ENCODE peak calls at places on chromosomes 5 and 9, in five cellular contexts. C is stomach, H is cardiac fibroblast, M is activated T-cell treated with anti-CD3 and anti-CD28 coated beads for 24 hours, X is NCI-H774. P is an unnamed sample.

GRCh38 chr9:16032799-16033198 is 480.0 kb downstream of the CCDC171 start:
- DNase-seq in C (no peak), H (peak; percentile 46), M (no peak), X (no peak), P (no peak)

GRCh38 chr5:90421136-90421535 is 11.6 kb upstream of the CETN3 start:
- DNase-seq in C (peak; percentile 29), H (peak; percentile 18), M (no peak), X (no peak), P (no peak)

GRCh38 chr5:181054871-181055494 is 14.9 kb downstream of the BTNL9 start:
- DNase-seq in C (no peak), H (no peak), M (no peak), X (no peak), P (no peak)

GRCh38 chr5:159227452-159227851 is 18.1 kb upstream of the RNF145 start:
- DNase-seq in C (no peak), H (no peak), M (no peak), X (no peak), P (no peak)

GRCh38 chr5:38228914-38229313 is 29.4 kb upstream of the EGFLAM start:
- DNase-seq in C (no peak), H (no peak), M (no peak), X (no peak), P (no peak)

GRCh38 chr9:87793292-87793691 is 67.4 kb downstream of the CTSL start:
- DNase-seq in C (no peak), H (peak; percentile 92), M (no peak), X (no peak), P (no peak)

GRCh38 chr5:50900952-50901510 is 234.6 kb downstream of the PARP8 start:
- DNase-seq in C (no peak), H (no peak), M (no peak), X (no peak), P (no peak)

GRCh38 chr9:14365667-14366066 is 51.7 kb upstream of the NFIB start:
- DNase-seq in C (no peak), H (no peak), M (no peak), X (no peak), P (no peak)

GRCh38 chr5:38258319-38259061 is at the start of gene EGFLAM:
- DNase-seq in C (no peak), H (peak; percentile 3), M (no peak), X (no peak), P (no peak)

GRCh38 chr5:131589510-131590348 is 45.3 kb downstream of the RAPGEF6 start:
- DNase-seq in C (no peak), H (peak; percentile 82), M (no peak), X (peak; percentile 15), P (peak; percentile 51)

GRCh38 chr5:132491368-132492364 is 1.1 kb upstream of the IRF1 start:
- DNase-seq in C (peak; percentile 27), H (no peak), M (no peak), X (no peak), P (peak; percentile 59)

GRCh38 chr9:113479150-113479761 is 15.7 kb downstream of the RGS3 start:
- DNase-seq in C (peak; percentile 63), H (no peak), M (no peak), X (no peak), P (peak; percentile 54)

GRCh38 chr9:94812343-94812742 is 85.8 kb downstream of the AOPEP start:
- DNase-seq in C (no peak), H (peak; percentile 84), M (no peak), X (no peak), P (no peak)

GRCh38 chr5:179805529-179806249 is 977 bp downstream of the MGAT4B start:
- DNase-seq in C (no peak), H (peak; percentile 55), M (no peak), X (no peak), P (peak; percentile 71)

GRCh38 chr5:110817437-110817836 is 78.6 kb downstream of the SLC25A46 start:
- DNase-seq in C (no peak), H (peak; percentile 55), M (no peak), X (no peak), P (no peak)

GRCh38 chr9:17521456-17521855 is 57.4 kb upstream of the SH3GL2 start:
- DNase-seq in C (no peak), H (no peak), M (no peak), X (peak; percentile 9), P (no peak)